ENCODE peak calls at places on chromosomes 16 and 17, in four cellular contexts. B is GM12878, L is K562, U is HL-60. S is an unnamed sample.

GRCh38 chr17:4444782-4445473 is 11.2 kb downstream of the SPNS3 start:
- DNase-seq in B (no peak), L (no peak), U (no peak), S (no peak)

GRCh38 chr16:53754938-53755910 is 51.3 kb downstream of the FTO start:
- DNase-seq in B (no peak), L (no peak), U (no peak), S (no peak)

GRCh38 chr16:75385507-75386152 is 47.7 kb downstream of the CFDP1 start:
- DNase-seq in B (peak; percentile 33), L (peak; percentile 39), U (no peak), S (no peak)

GRCh38 chr16:52825882-52826281 is 226.8 kb downstream of the CHD9NB start:
- DNase-seq in B (no peak), L (no peak), U (no peak), S (no peak)

GRCh38 chr17:68821860-68822693 is 133.1 kb downstream of the ABCA8 start:
- DNase-seq in B (no peak), L (no peak), U (no peak), S (no peak)

GRCh38 chr17:17401271-17401781 is 75.5 kb upstream of the MED9 start:
- DNase-seq in B (no peak), L (peak; percentile 30), U (no peak), S (no peak)

GRCh38 chr17:73646409-73647305 is 2.4 kb upstream of the SDK2 start:
- DNase-seq in B (no peak), L (no peak), U (no peak), S (no peak)

GRCh38 chr16:60929-61878 is 7.6 kb downstream of the SNRNP25 start:
- DNase-seq in B (no peak), L (no peak), U (no peak), S (no peak)

GRCh38 chr16:49608801-49609200 is 235.2 kb downstream of the C16orf78 start:
- DNase-seq in B (no peak), L (no peak), U (no peak), S (no peak)

GRCh38 chr17:61584866-61585265 is 6.2 kb downstream of the NACA2 start:
- DNase-seq in B (no peak), L (no peak), U (no peak), S (no peak)

GRCh38 chr17:74437702-74438101 is 5.8 kb downstream of the GPRC5C start:
- DNase-seq in B (no peak), L (peak; percentile 63), U (no peak), S (no peak)

GRCh38 chr16:78094166-78094565 is 5.3 kb upstream of the WWOX start:
- DNase-seq in B (no peak), L (no peak), U (no peak), S (no peak)

GRCh38 chr16:56830669-56831068 is 34.3 kb upstream of the SLC12A3 start:
- DNase-seq in B (no peak), L (no peak), U (no peak), S (no peak)

GRCh38 chr16:50473375-50473945 is 74.7 kb upstream of the NKD1 start:
- DNase-seq in B (peak; percentile 23), L (no peak), U (no peak), S (no peak)

GRCh38 chr17:59572301-59572924 is 7.0 kb downstream of the DHX40 start:
- DNase-seq in B (no peak), L (no peak), U (no peak), S (no peak)

GRCh38 chr17:58308985-58309917 is 19.3 kb downstream of the TSPOAP1 start:
- DNase-seq in B (no peak), L (no peak), U (no peak), S (peak; percentile 5)

GRCh38 chr16:72300892-72301291 is 128.9 kb upstream of the PMFBP1 start:
- DNase-seq in B (no peak), L (no peak), U (no peak), S (no peak)

GRCh38 chr16:30816769-30817168 is 29.8 kb upstream of the ZNF629 start:
- DNase-seq in B (no peak), L (no peak), U (no peak), S (no peak)

GRCh38 chr17:81272616-81273015 is 22.5 kb downstream of the SLC38A10 start:
- DNase-seq in B (no peak), L (no peak), U (no peak), S (no peak)

GRCh38 chr16:11121909-11122692 is 133.9 kb downstream of the SOCS1 start:
- DNase-seq in B (no peak), L (no peak), U (no peak), S (no peak)

GRCh38 chr16:1073566-1074378 is 1.2 kb downstream of the SSTR5 start:
- DNase-seq in B (no peak), L (peak; percentile 30), U (no peak), S (no peak)

GRCh38 chr16:9008335-9009260 is 44.9 kb upstream of the USP7 start:
- DNase-seq in B (peak; percentile 21), L (peak; percentile 88), U (peak; percentile 29), S (peak; percentile 90)

GRCh38 chr16:4891886-4892216 is 44.6 kb downstream of the UBN1 start:
- DNase-seq in B (no peak), L (no peak), U (no peak), S (no peak)

GRCh38 chr17:3959295-3959899 is 4.8 kb downstream of the ATP2A3 start:
- DNase-seq in B (no peak), L (peak; percentile 53), U (no peak), S (no peak)

GRCh38 chr17:55187371-55187770 is 77.4 kb upstream of the HLF start:
- DNase-seq in B (no peak), L (no peak), U (no peak), S (no peak)

GRCh38 chr17:61597606-61598005 is 6.6 kb upstream of the NACA2 start:
- DNase-seq in B (no peak), L (no peak), U (no peak), S (no peak)

GRCh38 chr16:80671281-80671849 is 130.6 kb downstream of the DYNLRB2 start:
- DNase-seq in B (peak; percentile 12), L (no peak), U (peak; percentile 2), S (peak; percentile 34)

GRCh38 chr17:70070297-70071027 is 4.6 kb upstream of the KCNJ16 start:
- DNase-seq in B (no peak), L (no peak), U (no peak), S (no peak)

GRCh38 chr17:67687541-67687940 is 30.2 kb upstream of the NOL11 start:
- DNase-seq in B (no peak), L (no peak), U (no peak), S (no peak)

GRCh38 chr17:40319651-40320550 is 10.9 kb downstream of the RARA start:
- DNase-seq in B (no peak), L (no peak), U (peak; percentile 69), S (no peak)

GRCh38 chr17:31527606-31528005 is 136.1 kb downstream of the RAB11FIP4 start:
- DNase-seq in B (no peak), L (no peak), U (no peak), S (no peak)
- TF ChIP-seq POLR2AphosphoS5 in B (no peak), L (no peak), U (no peak), S (no peak)

DNA sequence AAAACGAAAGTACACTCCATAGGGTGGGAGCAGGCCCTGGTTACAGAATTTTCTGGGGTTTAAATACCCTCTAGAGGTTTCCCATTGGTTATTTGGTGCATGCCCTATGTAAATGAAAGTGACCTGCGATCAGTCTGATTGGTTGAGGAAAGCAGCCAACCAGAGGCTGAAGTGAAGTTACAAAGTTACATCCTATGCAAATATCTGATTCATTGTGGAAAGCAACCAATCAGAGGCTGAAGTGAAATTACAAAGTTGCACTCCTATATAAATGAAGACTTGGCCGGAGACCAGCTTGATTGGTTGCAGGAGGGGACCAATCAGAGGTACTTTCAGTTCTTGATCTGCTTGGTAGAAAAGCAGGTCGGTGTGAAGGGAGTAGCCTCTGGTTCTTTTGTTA is 24.4 kb downstream of the NAA60 start:
- DNase-seq in B (no peak), L (no peak), U (no peak), S (no peak)
- TF ChIP-seq SPI1 in B (no peak), L (no peak), U (no peak), S (no peak)

GRCh38 chr17:75639771-75640555 is 6.7 kb downstream of the SMIM5 start:
- DNase-seq in B (no peak), L (no peak), U (no peak), S (peak; percentile 7)
- TF ChIP-seq POLR2AphosphoS5 in B (no peak), L (no peak), U (no peak), S (no peak)

DNA sequence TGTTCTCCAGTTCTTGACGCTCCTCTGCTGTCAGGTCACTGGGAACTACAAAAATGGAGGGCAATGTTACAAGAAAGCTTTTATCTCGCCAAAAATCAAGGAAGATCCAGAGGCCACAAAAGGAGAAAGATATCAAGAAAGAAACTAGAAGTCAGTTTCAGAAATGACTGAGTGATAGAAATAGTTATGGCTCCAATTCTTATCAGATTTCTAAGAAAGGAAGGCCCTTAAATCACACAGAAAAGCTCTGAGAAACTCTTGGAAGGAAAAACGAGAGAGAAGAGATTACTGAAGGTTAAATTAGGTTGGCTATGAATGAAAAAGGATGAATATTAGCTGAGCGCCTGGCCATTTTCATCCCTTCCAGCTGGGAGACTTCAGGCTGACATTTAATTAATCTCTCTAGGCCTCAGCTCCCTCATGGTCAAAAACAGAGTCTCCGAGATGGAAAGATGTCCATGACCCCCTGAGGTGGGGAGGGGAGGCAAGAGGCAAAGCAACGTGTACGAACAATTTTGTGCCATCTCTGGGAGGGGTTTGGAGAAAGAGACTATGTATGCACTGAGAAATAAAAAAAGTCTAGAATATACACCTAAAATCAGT is 72.3 kb downstream of the CYTH1 start:
- DNase-seq in B (no peak), L (no peak), U (no peak), S (no peak)
- TF ChIP-seq SPI1 in B (no peak), L (no peak), U (no peak), S (no peak)

DNA sequence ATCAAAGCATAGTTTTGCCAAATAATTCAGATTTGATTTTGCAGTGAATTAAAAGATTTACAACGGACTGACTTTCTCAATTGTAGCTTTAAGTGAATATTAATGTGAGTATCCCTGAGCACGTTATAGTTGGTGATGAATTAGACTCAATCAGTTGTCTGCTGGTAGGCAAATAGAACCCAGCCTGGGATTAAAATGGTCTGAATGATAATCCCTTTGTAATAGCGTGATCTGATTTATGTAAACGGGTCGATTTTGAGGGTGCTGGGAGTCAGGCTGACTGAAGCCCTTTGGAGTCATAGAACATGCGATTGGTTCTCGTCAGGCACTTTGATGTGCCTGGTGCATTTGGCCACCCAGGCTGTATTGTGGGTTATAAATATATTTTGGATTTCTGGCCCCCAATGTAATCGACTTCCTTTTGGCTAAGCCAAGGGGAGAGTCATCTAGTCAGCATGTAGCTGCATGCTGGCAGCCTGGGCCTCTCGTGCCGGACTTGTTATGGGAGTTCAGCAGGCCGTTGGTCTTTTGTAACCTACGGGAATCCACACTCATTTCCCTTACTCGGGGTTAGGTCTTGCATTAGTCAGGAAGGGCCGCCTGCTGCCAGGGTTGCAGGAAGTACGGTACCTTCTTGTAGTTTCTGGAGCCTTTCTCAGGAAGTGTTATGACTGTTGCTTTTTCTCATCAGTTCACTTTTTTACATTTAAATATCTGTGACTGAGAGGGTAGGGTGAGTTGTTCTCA is 5.4 kb downstream of the PGS1 start:
- DNase-seq in B (peak; percentile 74), L (no peak), U (peak; percentile 76), S (no peak)
- TF ChIP-seq POLR2AphosphoS5 in B (no peak), L (no peak), U (peak; percentile 63), S (peak; percentile 36)